ENCODE peak calls at places on chromosomes 3 and 15, in five cellular contexts. X is HL-60; J is activated CD4-positive, CD25-positive, alpha-beta regulatory T cell; L is A549; O is transverse colon. V is an unnamed sample.

GRCh38 chr15:33860749-33861148 is 107.5 kb upstream of the CHRM5 start:
- DNase-seq in J (no peak), L (no peak), X (no peak), O (no peak), V (no peak)

GRCh38 chr15:29670945-29671307 is 151.3 kb downstream of the TJP1 start:
- DNase-seq in J (no peak), L (peak), X (no peak), O (peak), V (no peak)

GRCh38 chr15:89937365-89938355 is 24.9 kb upstream of the ARPIN start:
- DNase-seq in X (peak), L (no peak), J (no peak), O (no peak), V (no peak)

GRCh38 chr15:51163843-51164242 is 69.1 kb upstream of the TNFAIP8L3 start:
- DNase-seq in J (no peak), O (no peak), L (no peak), X (no peak), V (no peak)

GRCh38 chr15:68704496-68705021 is 116.1 kb downstream of the ANP32A start:
- DNase-seq in O (peak), J (no peak), L (no peak), X (no peak), V (peak)

GRCh38 chr15:85316244-85316934 is 64.0 kb upstream of the AKAP13 start:
- DNase-seq in X (no peak), O (no peak), J (no peak), L (peak), V (no peak)

GRCh38 chr3:194512895-194513601 is 26.2 kb upstream of the ATP13A3 start:
- DNase-seq in J (no peak), O (no peak), X (no peak), L (no peak), V (no peak)

GRCh38 chr3:71784914-71785593 is at the start of gene PROK2:
- DNase-seq in J (no peak), X (no peak), O (no peak), L (no peak), V (no peak)

GRCh38 chr3:41188291-41188690 is 11.0 kb upstream of the CTNNB1 start:
- DNase-seq in O (no peak), X (no peak), L (no peak), J (no peak), V (no peak)

GRCh38 chr15:59420986-59421618 is 16.9 kb upstream of the FAM81A start:
- DNase-seq in X (no peak), J (no peak), O (no peak), L (no peak), V (peak)

V was measured in NT2/D1.